ENCODE peak calls at places on chromosomes 13 and 19, in seven cellular contexts. M is activated CD4-positive, CD25-positive, alpha-beta regulatory T cell; J is hippocampal formation; V is putamen; F is thoracic aorta; O is Panc1; R is fibroblast of mammary gland. C is an unnamed sample.

GRCh38 chr19:2661615-2662014 is 40.9 kb downstream of the GNG7 start:
- DNase-seq in M (no peak), O (no peak), V (no peak), J (no peak), F (no peak), R (peak; percentile 39), C (no peak)

GRCh38 chr19:49638360-49638759 is 1.6 kb downstream of the RRAS start:
- DNase-seq in R (peak; percentile 29), V (no peak), M (no peak), F (no peak), J (no peak), O (no peak), C (no peak)

GRCh38 chr13:109088101-109088500 is 458.7 kb downstream of the MYO16 start:
- DNase-seq in R (no peak), O (no peak), M (no peak), F (no peak), V (no peak), J (no peak), C (no peak)

GRCh38 chr13:25587581-25587980 is 215.8 kb downstream of the ATP8A2 start:
- DNase-seq in O (no peak), M (no peak), R (no peak), F (no peak), V (no peak), J (no peak), C (no peak)

GRCh38 chr13:35014606-35015005 is 72.5 kb downstream of the NBEA start:
- DNase-seq in R (no peak), M (no peak), J (no peak), V (no peak), O (no peak), F (no peak), C (no peak)

GRCh38 chr19:45556835-45557234 is 27.8 kb downstream of the OPA3 start:
- DNase-seq in O (no peak), M (no peak), F (no peak), J (no peak), V (no peak), R (no peak), C (no peak)

GRCh38 chr19:45526143-45526542 is 18.9 kb downstream of the VASP start:
- DNase-seq in M (no peak), O (no peak), J (peak; percentile 40), F (no peak), R (peak; percentile 66), V (peak; percentile 76), C (peak; percentile 74)

GRCh38 chr19:43720936-43721335 is 5.1 kb downstream of the IRGC start:
- DNase-seq in O (no peak), V (no peak), M (no peak), R (peak; percentile 20), F (no peak), J (no peak), C (no peak)

GRCh38 chr19:33310606-33311325 is 8.4 kb upstream of the CEBPA start:
- DNase-seq in F (no peak), O (no peak), R (no peak), J (no peak), V (no peak), M (no peak), C (no peak)

GRCh38 chr13:49746111-49746510 is 46.4 kb downstream of the KPNA3 start:
- DNase-seq in J (no peak), M (no peak), V (no peak), O (no peak), R (no peak), F (no peak), C (no peak)

C was measured in amygdala.